ENCODE peak calls at places on chromosomes 16 and 17, in four cellular contexts. X is skeletal muscle cell, S is non-pigmented ciliary epithelial cell, J is dermis blood vessel endothelial cell. E is an unnamed sample.

GRCh38 chr16:83968483-83968865 is 430 bp downstream of the NECAB2 start:
- DNase-seq in S (no peak), J (no peak), X (no peak), E (no peak)

GRCh38 chr17:78739331-78739853 is 42.7 kb downstream of the CYTH1 start:
- DNase-seq in J (no peak), S (no peak), X (no peak), E (no peak)

GRCh38 chr16:58497935-58498334 is 2.0 kb upstream of the NDRG4 start:
- DNase-seq in X (no peak), S (no peak), J (no peak), E (no peak)

GRCh38 chr17:79001190-79002020 is 8.2 kb downstream of the CANT1 start:
- DNase-seq in J (no peak), X (no peak), S (no peak), E (no peak)

GRCh38 chr17:65495255-65496060 is 66.0 kb downstream of the AXIN2 start:
- DNase-seq in J (no peak), X (no peak), S (no peak), E (no peak)

GRCh38 chr17:4266550-4266949 is 2.8 kb upstream of the ANKFY1 start:
- DNase-seq in J (no peak), S (no peak), X (no peak), E (no peak)

GRCh38 chr17:42991471-42991870 is 6.7 kb upstream of the RPL27 start:
- DNase-seq in S (no peak), X (no peak), J (no peak), E (no peak)

GRCh38 chr16:56362057-56362655 is 63.2 kb downstream of the AMFR start:
- DNase-seq in X (no peak), J (no peak), S (no peak), E (no peak)

GRCh38 chr16:79980650-79981521 is 380.3 kb upstream of the MAF start:
- DNase-seq in X (no peak), J (no peak), S (no peak), E (no peak)

GRCh38 chr17:68352041-68352440 is 60.7 kb downstream of the ARSG start:
- DNase-seq in S (no peak), X (no peak), J (no peak), E (no peak)

GRCh38 chr17:14010999-14011692 is 58.2 kb upstream of the COX10 start:
- DNase-seq in J (no peak), X (no peak), S (no peak), E (no peak)

GRCh38 chr16:70250748-70251650 is 741 bp downstream of the EXOSC6 start:
- DNase-seq in J (peak), X (no peak), S (no peak), E (no peak)

GRCh38 chr17:40422990-40423611 is 5.4 kb upstream of the TOP2A start:
- DNase-seq in X (no peak), S (no peak), J (no peak), E (no peak)

GRCh38 chr17:63881935-63882601 is at the start of gene GH2:
- DNase-seq in X (no peak), S (no peak), J (peak), E (no peak)

GRCh38 chr17:36705651-36706436 is 104.5 kb downstream of the MRM1 start:
- DNase-seq in S (no peak), X (no peak), J (peak), E (no peak)

GRCh38 chr16:14358697-14359305 is 271.3 kb downstream of the PARN start:
- DNase-seq in X (no peak), J (no peak), S (no peak), E (no peak)

GRCh38 chr16:82992826-82993225 is 366.1 kb downstream of the CDH13 start:
- DNase-seq in S (no peak), X (no peak), J (no peak), E (no peak)

GRCh38 chr17:58369214-58370031 is 17.4 kb upstream of the SUPT4H1 start:
- DNase-seq in S (no peak), J (no peak), X (no peak), E (no peak)

GRCh38 chr16:14965328-14965727 is 9.5 kb upstream of the PDXDC1 start:
- DNase-seq in J (no peak), S (no peak), X (no peak), E (no peak)

GRCh38 chr17:15971882-15972281 is 27.0 kb downstream of the ADORA2B start:
- DNase-seq in X (no peak), J (no peak), S (no peak), E (no peak)

GRCh38 chr16:70694088-70694487 is 8.2 kb upstream of the MTSS2 start:
- DNase-seq in S (peak), X (no peak), J (peak), E (peak)

GRCh38 chr16:84593825-84594724 is 23.8 kb downstream of the COTL1 start:
- DNase-seq in J (no peak), X (no peak), S (no peak), E (no peak)

GRCh38 chr17:75344664-75345063 is 55.4 kb upstream of the SLC25A19 start:
- DNase-seq in S (no peak), J (no peak), X (no peak), E (no peak)

GRCh38 chr17:1829189-1829578 is 518 bp downstream of the SMYD4 start:
- DNase-seq in J (peak), S (no peak), X (no peak), E (no peak)

GRCh38 chr16:71769222-71769621 is 39.4 kb downstream of the AP1G1 start:
- DNase-seq in S (no peak), X (no peak), J (no peak), E (no peak)

GRCh38 chr16:26475579-26475978 is 591.1 kb upstream of the C16orf82 start:
- DNase-seq in S (no peak), X (no peak), J (no peak), E (no peak)

E was measured in BJ.